ENCODE peak calls at places on chromosome 16, in seven cellular contexts. F is fibroblast of lung, V is Karpas-422, E is neural progenitor cell, Z is GM23248, G is OCI-LY7, U is GM23338. M is an unnamed sample.
A peak's percentile ranks its signal among the peaks of the same experiment; 100 is the strongest.

GRCh38 chr16:88818610-88818874 is 6.8 kb upstream of the APRT start:
- DNase-seq in F (no peak), V (no peak), E (no peak), Z (no peak), G (no peak), U (no peak), M (no peak)

GRCh38 chr16:56860226-56861020 is 4.6 kb upstream of the SLC12A3 start:
- DNase-seq in F (no peak), V (no peak), E (no peak), Z (no peak), G (peak; percentile 85), U (no peak), M (no peak)

GRCh38 chr16:11493531-11493929 is 93.2 kb downstream of the LITAF start:
- DNase-seq in F (no peak), V (no peak), E (no peak), Z (no peak), G (peak; percentile 37), U (no peak), M (no peak)

GRCh38 chr16:69410285-69410990 is 14.0 kb upstream of the CYB5B start:
- DNase-seq in F (peak; percentile 78), V (no peak), E (no peak), Z (peak; percentile 83), G (no peak), U (no peak), M (no peak)

GRCh38 chr16:83706394-83706793 is 101.4 kb upstream of the HSBP1 start:
- DNase-seq in F (no peak), V (no peak), E (no peak), Z (peak; percentile 47), G (no peak), U (no peak), M (no peak)

GRCh38 chr16:70577256-70577698 is 53.7 kb downstream of the SF3B3 start:
- DNase-seq in F (peak; percentile 67), V (peak; percentile 45), E (no peak), Z (peak; percentile 83), G (no peak), U (no peak), M (peak; percentile 79)

GRCh38 chr16:19698480-19699465 is 19.3 kb downstream of the KNOP1 start:
- DNase-seq in F (peak; percentile 32), V (peak; percentile 27), E (no peak), Z (peak; percentile 79), G (no peak), U (no peak), M (no peak)

GRCh38 chr16:78325532-78325931 is 226.1 kb downstream of the WWOX start:
- DNase-seq in F (no peak), V (no peak), E (peak; percentile 21), Z (no peak), G (no peak), U (no peak), M (no peak)

GRCh38 chr16:84418056-84418849 is 49.9 kb downstream of the ATP2C2 start:
- DNase-seq in F (no peak), V (no peak), E (no peak), Z (no peak), G (no peak), U (no peak), M (no peak)

GRCh38 chr16:58127634-58128033 is 1.5 kb downstream of the CFAP20 start:
- DNase-seq in F (no peak), V (peak; percentile 51), E (no peak), Z (peak; percentile 59), G (peak; percentile 28), U (no peak), M (no peak)

GRCh38 chr16:51834131-51834530 is 683.1 kb upstream of the SALL1 start:
- DNase-seq in F (peak; percentile 29), V (no peak), E (no peak), Z (peak; percentile 66), G (no peak), U (no peak), M (no peak)

GRCh38 chr16:79600636-79601091 is at the start of gene MAF:
- DNase-seq in F (peak; percentile 96), V (peak; percentile 71), E (peak; percentile 95), Z (peak; percentile 68), G (peak; percentile 16), U (peak; percentile 91), M (no peak)
- H2AFZ ChIP-seq in F (peak within 1 kb of the TSS; percentile 18), V (no peak within 1 kb of the TSS), E (peak within 1 kb of the TSS; percentile 75), Z (peak within 1 kb of the TSS; percentile 68), G (no peak within 1 kb of the TSS), U (peak within 1 kb of the TSS; percentile 79), M (no peak within 1 kb of the TSS)

DNA sequence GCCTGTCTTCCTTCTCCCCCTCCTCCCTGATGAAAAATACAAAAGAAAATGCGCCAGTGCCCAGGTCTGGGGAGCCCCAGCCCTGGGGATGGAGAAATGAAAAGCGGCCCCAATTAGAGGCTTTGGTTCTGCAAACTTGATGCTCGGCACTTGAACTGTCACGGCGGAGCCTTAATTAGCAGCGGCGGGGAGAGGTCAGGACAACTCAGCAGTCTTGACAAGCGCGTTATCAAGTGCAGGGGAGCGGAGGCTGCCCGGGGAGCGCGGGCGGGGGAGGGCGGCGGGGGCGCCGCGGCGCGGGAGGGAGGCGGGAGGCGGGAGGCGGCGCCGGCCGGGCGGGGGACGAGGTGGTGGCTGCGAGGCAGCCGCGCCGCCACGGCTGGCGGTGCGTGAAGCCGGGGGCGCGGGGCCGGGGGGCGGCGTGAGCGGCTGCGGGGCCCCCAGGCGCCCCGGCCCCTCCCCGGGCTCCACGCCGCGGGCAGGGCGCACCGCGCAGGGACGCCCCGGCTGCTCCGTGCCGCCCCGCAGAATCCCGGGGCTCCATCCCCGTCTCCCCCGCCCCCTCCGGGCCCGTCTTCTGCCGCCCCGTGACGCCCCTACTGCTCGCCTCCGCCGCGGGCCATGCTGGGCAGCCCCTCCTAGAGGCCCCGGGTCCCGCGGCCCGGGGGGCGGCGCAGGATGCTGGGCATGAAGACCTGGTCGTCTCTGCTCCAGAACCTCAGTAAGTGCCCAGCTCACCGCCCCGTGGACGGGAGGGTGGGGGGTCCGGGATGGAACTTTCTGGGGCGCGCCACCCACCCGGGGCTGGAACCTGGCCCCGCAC is 150.5 kb upstream of the GSE1 start:
- DNase-seq in F (no peak), V (no peak), E (peak; percentile 54), Z (peak; percentile 52), G (peak; percentile 22), U (peak; percentile 53), M (no peak)
- H2AFZ ChIP-seq in F (no peak overlapping the region), V (no peak overlapping the region), E (no peak overlapping the region), Z (no peak overlapping the region), G (no peak overlapping the region), U (peak overlapping the region; percentile 59), M (no peak overlapping the region)

DNA sequence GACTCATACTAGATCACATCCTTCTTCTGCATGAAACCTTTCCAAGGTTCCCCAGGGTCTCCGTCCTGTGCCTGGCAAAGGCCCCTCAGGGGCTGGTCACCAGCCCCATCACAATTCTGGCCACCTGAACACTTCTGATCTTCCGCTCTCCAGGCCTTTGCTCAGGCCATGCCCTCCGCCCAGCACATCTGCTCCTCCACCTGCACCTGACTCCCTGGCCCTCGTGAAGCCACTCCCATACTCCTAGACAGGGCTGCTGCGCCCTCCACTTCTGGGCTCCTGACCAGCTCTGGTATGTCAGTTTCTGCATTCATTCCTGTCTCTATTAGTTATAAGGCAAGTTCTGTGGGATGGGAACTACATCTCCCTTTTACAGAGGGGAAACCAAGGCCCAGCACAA is 1.9 kb upstream of the MYL11 start:
- DNase-seq in F (no peak), V (no peak), E (no peak), Z (no peak), G (peak; percentile 33), U (no peak), M (no peak)
- H2AFZ ChIP-seq in F (no peak overlapping the region), V (no peak overlapping the region), E (no peak overlapping the region), Z (no peak overlapping the region), G (peak overlapping the region; percentile 4), U (no peak overlapping the region), M (no peak overlapping the region)

DNA sequence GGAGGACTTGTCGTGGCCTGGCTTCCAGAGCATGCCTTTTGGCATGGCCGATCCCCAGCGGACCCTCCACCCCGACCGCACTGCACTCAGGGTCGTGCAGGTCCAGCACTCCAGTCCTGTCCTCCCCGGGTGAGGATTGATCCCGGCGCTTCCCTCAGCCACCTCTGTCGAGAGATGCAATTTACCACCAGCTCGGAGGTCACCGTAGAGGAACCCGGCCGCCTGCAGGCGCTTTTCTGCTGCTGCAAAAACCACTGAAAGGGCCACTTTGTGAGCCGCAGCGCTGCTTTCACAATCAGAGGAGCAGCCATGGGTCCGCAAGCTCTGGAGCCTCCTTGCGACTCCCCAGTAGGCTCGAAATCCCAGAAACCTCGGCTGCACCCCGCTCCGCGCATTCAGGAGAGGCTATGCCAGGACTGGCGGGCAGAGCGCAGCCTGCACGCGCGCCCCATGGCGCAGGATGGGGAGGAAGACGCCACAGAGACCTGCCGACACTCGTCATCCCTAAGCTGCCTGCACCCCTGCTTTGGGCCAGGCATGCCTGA is 134.2 kb downstream of the HS3ST2 start:
- DNase-seq in F (no peak), V (no peak), E (no peak), Z (peak; percentile 44), G (no peak), U (peak; percentile 78), M (no peak)
- H2AFZ ChIP-seq in F (no peak overlapping the region), V (no peak overlapping the region), E (no peak overlapping the region), Z (peak overlapping the region; percentile 38), G (no peak overlapping the region), U (peak overlapping the region; percentile 97), M (no peak overlapping the region)

GRCh38 chr16:8867483-8868271 is 1.1 kb downstream of the CARHSP1 start:
- DNase-seq in F (no peak), V (peak; percentile 74), E (peak; percentile 62), Z (peak; percentile 60), G (peak; percentile 57), U (no peak), M (no peak)

GRCh38 chr16:8868272-8869211 is at the start of gene CARHSP1:
- DNase-seq in F (peak; percentile 86), V (peak; percentile 97), E (peak; percentile 97), Z (peak; percentile 93), G (peak; percentile 94), U (peak; percentile 94), M (peak; percentile 83)

GRCh38 chr16:8872071-8872470 is 3.3 kb upstream of the CARHSP1 start:
- DNase-seq in F (no peak), V (no peak), E (no peak), Z (no peak), G (no peak), U (no peak), M (no peak)

GRCh38 chr16:8866884-8867482 is 1.8 kb downstream of the CARHSP1 start:
- DNase-seq in F (no peak), V (no peak), E (peak; percentile 50), Z (peak; percentile 64), G (no peak), U (no peak), M (no peak)

DNA sequence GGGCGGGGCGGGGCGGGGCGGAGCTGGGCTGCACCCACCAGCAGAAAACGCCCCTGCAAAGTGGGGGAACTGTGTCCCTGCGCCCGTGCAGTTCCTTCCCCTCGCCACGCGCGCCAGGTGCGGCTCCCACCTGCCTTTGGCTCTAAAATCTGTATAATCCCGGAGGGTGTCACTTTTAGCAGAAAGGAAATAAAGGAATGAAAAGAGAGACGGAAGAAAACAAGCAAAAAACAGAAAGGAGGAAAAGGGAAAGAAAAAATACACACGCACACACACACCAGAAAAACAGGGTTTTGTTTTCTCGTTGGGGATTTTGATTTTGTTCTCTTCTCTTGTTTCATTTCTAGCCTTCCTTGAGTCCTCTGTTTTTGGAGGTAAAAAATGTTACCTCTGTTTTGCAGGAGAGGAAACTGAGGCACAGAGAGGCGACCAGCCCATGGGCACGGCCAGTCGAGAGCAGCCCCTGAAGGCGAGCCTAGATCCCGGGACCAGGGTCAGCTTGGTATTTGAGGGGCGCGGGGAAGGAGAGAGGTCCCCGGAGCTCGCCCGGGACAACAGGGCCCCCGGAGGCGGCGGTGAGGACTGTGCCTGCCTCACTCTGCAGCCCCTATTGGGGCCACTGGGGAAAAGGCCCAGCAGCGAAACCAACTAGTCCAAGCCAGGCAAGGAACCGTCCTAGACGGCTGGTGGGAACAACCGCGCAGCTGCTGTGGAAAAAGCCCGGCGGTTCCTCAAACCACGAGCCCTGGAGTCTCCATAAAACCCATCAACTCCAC is 594 bp upstream of the CARHSP1 start:
- DNase-seq in F (no peak), V (no peak), E (peak; percentile 77), Z (no peak), G (peak; percentile 41), U (peak; percentile 81), M (no peak)
- H2AFZ ChIP-seq in F (no peak overlapping the region), V (peak overlapping the region; percentile 62), E (peak overlapping the region; percentile 85), Z (peak overlapping the region; percentile 62), G (peak overlapping the region; percentile 45), U (peak overlapping the region; percentile 91), M (peak overlapping the region; percentile 21)

M was measured in PC-9.